ENCODE peak calls at places on chromosomes 1 and 21, in six cellular contexts. Q is GM23338, X is HL-60, G is HCT116, C is SK-N-SH, F is HepG2. N is an unnamed sample.

GRCh38 chr1:15056515-15057285 is 96.8 kb upstream of the TMEM51 start:
- DNase-seq in Q (no peak), X (no peak), G (no peak), C (peak; percentile 44), F (no peak), N (no peak)

GRCh38 chr1:234102591-234102990 is 198.1 kb downstream of the SLC35F3 start:
- DNase-seq in Q (no peak), X (no peak), G (no peak), C (no peak), F (no peak), N (no peak)

GRCh38 chr1:184113251-184113650 is 61.7 kb downstream of the TSEN15 start:
- DNase-seq in Q (no peak), X (no peak), G (no peak), C (no peak), F (no peak), N (no peak)

GRCh38 chr1:28914228-28915035 is at the start of gene EPB41:
- DNase-seq in Q (peak; percentile 99), X (peak; percentile 90), G (peak; percentile 79), C (peak; percentile 99), F (peak; percentile 94), N (no peak)

GRCh38 chr1:21361506-21361905 is 71.2 kb upstream of the ECE1 start:
- DNase-seq in Q (no peak), X (no peak), G (no peak), C (no peak), F (no peak), N (no peak)

GRCh38 chr1:53585116-53585515 is 125.9 kb downstream of the DMRTB1 start:
- DNase-seq in Q (no peak), X (no peak), G (no peak), C (no peak), F (no peak), N (no peak)

GRCh38 chr1:152996633-152997385 is 4.7 kb upstream of the SPRR3 start:
- DNase-seq in Q (peak; percentile 21), X (no peak), G (no peak), C (no peak), F (no peak), N (no peak)

GRCh38 chr1:172185206-172185605 is 235.3 kb upstream of the C1orf105 start:
- DNase-seq in Q (peak; percentile 21), X (no peak), G (no peak), C (no peak), F (no peak), N (no peak)

GRCh38 chr1:223183268-223183862 is 40.3 kb upstream of the TLR5 start:
- DNase-seq in Q (no peak), X (no peak), G (no peak), C (no peak), F (no peak), N (no peak)

GRCh38 chr1:106676021-106676420 is 380.5 kb upstream of the PRMT6 start:
- DNase-seq in Q (no peak), X (no peak), G (no peak), C (no peak), F (no peak), N (no peak)

GRCh38 chr1:17624540-17625256 is 85.2 kb downstream of the ARHGEF10L start:
- DNase-seq in Q (no peak), X (no peak), G (peak; percentile 42), C (no peak), F (no peak), N (no peak)

GRCh38 chr21:41012425-41012824 is 155.5 kb upstream of the BACE2 start:
- DNase-seq in Q (no peak), X (no peak), G (no peak), C (no peak), F (no peak), N (no peak)

GRCh38 chr1:78511334-78511733 is 20.6 kb downstream of the PTGFR start:
- DNase-seq in Q (peak; percentile 46), X (no peak), G (no peak), C (no peak), F (no peak), N (no peak)

GRCh38 chr1:193681422-193681821 is 495.0 kb upstream of the B3GALT2 start:
- DNase-seq in Q (no peak), X (no peak), G (no peak), C (no peak), F (no peak), N (no peak)

GRCh38 chr1:219548386-219548785 is 64.5 kb downstream of the ZC3H11B start:
- DNase-seq in Q (no peak), X (no peak), G (no peak), C (peak; percentile 33), F (no peak), N (no peak)

GRCh38 chr1:111320066-111320879 is 29.6 kb downstream of the CHIA start:
- DNase-seq in Q (peak; percentile 16), X (no peak), G (no peak), C (no peak), F (no peak), N (no peak)

DNA sequence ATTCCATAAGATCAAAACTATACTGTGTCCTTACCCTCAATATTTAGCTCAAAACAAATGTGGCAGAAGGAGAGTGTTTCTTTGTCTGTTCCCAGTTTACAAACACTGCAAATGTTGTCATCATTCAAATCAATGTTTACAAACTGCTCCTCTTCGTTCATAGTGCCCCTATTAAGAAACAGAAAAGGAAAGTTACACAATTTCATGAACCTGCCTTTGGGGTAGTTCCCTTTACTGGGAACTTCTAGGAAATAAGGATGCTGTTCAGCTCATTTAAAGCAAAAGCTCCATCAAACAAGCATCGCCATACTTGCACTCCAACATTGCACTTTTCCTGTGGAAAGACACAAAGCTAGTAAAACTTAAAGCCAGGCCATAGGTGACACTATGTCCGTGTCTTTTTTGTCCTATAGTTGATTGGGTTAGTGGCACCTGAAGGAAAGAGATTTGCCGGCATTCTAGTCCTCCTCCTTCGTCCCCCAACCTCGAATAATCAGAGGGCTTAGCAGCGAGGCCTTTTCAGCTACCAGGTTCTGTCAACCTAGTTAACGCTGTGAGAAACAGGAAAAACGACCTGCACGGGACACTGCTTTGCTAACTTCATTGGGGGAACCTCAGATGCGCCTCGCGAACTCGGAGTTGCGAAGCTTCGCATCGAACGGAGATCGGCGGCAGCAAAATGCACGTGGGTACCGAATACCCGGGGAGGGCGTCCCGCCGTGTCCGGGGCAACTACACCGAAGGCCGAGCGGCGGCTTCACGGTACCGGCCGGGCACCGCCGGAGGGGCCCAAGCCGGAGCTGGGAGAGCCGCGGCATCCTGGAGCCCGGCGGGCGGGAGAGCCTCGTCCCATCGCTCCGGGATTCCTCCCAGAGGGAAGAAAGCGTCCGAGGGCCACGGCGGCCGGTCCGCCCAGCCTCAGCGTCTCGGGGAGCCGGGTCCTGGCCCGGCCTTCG is 720 bp downstream of the C21orf91 start:
- DNase-seq in Q (peak; percentile 76), X (peak; percentile 31), G (no peak), C (peak; percentile 8), F (peak; percentile 9), N (no peak)
- H3K4me3 ChIP-seq in Q (peak overlapping the region; percentile 55), X (peak overlapping the region; percentile 80), G (peak overlapping the region; percentile 80), C (peak overlapping the region; percentile 93), F (peak overlapping the region; percentile 96), N (peak overlapping the region; percentile 75)

DNA sequence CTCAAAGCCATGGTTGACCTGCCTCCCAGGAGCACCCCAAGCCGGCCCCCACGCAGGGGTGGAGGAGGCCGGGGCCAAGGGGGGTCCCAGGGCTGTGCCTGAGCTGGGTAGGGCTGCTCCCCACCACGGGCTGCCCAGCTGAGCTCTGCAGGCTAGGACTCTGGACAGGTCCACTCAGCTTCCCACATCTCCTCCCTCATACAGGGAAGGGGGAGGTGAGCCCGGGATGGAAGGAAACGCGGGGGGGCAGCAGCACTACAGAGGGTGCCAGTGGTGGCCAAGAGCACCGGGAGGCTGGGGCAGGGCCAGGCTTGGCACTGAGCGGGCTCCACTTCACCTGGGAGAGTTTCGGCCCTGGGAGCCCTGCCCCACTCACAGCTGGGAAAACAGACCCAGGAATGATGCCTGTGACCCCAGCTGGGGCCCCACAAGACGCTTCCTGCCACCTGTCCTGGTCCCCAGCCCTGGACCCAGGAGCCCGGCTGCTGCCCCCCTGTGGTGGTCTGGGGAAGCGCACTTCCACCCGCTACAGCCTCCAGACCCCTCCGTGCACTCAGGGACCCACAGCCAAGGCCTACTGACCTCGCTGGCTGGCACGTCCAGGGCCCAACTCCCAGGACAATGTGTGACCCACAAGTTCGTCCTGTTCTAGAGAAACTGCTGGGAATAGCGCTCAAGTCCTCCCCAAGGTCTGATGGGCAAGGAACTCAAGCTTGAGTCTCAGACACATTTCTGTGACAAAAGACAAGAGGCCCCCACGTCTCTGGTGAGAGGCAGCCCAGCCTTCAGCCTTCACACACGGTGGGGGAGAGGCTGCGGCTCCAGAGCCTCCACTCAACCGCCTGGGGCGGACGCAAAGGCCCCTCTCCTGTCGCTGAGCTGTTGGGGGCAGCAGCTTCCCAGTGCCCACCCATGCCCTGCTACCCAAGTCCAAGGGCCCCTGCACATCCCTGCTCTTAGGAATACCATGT is 3.0 kb downstream of the AURKAIP1 start:
- DNase-seq in Q (peak; percentile 86), X (peak; percentile 54), G (no peak), C (peak; percentile 93), F (peak; percentile 47), N (peak; percentile 32)
- TF ChIP-seq REST in Q (no peak), X (no peak), G (no peak), C (no peak), F (no peak), N (no peak)

GRCh38 chr1:160888926-160889325 is 3.9 kb upstream of the ITLN1 start:
- DNase-seq in Q (no peak), X (no peak), G (no peak), C (no peak), F (no peak), N (no peak)
- TF ChIP-seq POLR2AphosphoS5 in Q (no peak), X (no peak), G (no peak), C (no peak), F (no peak), N (no peak)

GRCh38 chr1:66371233-66372005 is 162.5 kb upstream of the SGIP1 start:
- DNase-seq in Q (no peak), X (no peak), G (no peak), C (no peak), F (no peak), N (no peak)
- H3K4me3 ChIP-seq in Q (no peak overlapping the region), X (no peak overlapping the region), G (no peak overlapping the region), C (no peak overlapping the region), F (no peak overlapping the region), N (no peak overlapping the region)

DNA sequence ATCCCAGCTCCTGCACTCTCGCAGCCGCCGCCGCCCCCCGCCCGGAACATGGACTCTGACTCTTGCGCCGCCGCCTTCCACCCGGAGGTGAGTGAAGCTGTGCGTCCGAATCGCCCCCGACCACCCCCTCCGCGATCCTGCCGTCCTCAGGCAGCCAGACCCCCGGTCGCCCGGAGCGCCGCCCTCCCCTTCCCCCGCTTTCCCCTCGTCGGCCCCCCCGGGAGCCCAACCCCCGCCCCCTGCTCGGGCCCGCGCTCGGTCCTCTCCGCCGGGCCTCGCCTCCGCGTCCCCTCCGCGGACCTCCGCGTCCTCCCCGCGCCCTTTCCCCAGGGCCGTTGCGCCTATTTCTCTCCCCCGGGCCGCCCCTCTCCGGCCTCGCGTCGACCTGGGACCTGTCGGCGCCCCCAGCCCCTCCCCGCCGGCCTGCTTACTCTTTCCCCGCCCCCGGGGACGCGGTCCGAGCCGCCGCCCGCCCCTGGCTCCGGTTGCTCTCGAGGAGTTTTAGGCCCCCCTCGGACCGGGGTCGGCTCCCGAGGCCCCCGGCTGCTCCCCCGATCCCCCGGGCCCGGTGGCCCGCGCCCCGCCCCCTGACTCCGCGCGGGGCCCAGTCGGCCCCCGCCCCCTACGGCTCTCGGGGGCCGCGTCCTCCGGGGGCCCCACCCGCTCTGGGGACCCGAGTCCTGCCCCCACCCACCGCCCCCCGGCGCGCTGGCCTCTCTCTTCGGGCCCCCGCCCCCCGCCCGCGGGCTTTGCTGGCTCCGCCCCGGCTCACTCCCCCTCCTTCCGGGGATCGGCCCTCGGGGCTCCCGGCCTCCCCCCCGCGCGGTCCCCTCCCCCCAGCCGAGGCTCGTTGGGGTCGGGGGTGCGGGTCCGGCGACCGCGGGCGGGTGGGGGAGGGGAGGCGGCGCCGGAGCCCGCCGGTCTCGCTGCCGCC is 755 bp downstream of the PHF13 start:
- DNase-seq in Q (peak; percentile 68), X (no peak), G (no peak), C (peak; percentile 90), F (no peak), N (no peak)
- TF ChIP-seq REST in Q (no peak), X (no peak), G (no peak), C (no peak), F (no peak), N (no peak)

N was measured in Panc1.